ENCODE peak calls at places on chromosomes 7 and 10, in ten cellular contexts. S, H, Y, L, P, B, G, C, K and V are unnamed samples.

GRCh38 chr7:78139335-78139734 is 340.8 kb downstream of the PHTF2 start:
- DNase-seq in S (no peak), H (peak; percentile 55), Y (no peak), L (no peak), P (no peak), B (no peak), G (no peak), C (peak; percentile 25), K (no peak), V (no peak)

GRCh38 chr7:94089806-94090205 is 85.7 kb upstream of the BET1 start:
- DNase-seq in S (no peak), H (no peak), Y (no peak), L (no peak), P (no peak), B (no peak), G (no peak), C (no peak), K (no peak), V (no peak)

GRCh38 chr7:2609001-2609411 is 22.8 kb upstream of the TTYH3 start:
- DNase-seq in S (no peak), H (peak; percentile 37), Y (no peak), L (no peak), P (no peak), B (no peak), G (no peak), C (peak; percentile 45), K (no peak), V (peak; percentile 67)

GRCh38 chr7:76064208-76064970 is 16.5 kb downstream of the MDH2 start:
- DNase-seq in S (no peak), H (no peak), Y (no peak), L (no peak), P (no peak), B (no peak), G (no peak), C (no peak), K (no peak), V (no peak)

GRCh38 chr10:43682956-43683355 is 34.3 kb upstream of the ZNF32 start:
- DNase-seq in S (no peak), H (no peak), Y (no peak), L (no peak), P (no peak), B (no peak), G (no peak), C (no peak), K (no peak), V (no peak)

GRCh38 chr7:116541951-116542350 is 17.1 kb downstream of the CAV1 start:
- DNase-seq in S (no peak), H (no peak), Y (no peak), L (no peak), P (no peak), B (no peak), G (no peak), C (no peak), K (no peak), V (no peak)

GRCh38 chr7:1141651-1142050 is 18.3 kb downstream of the ZFAND2A start:
- DNase-seq in S (no peak), H (peak; percentile 61), Y (no peak), L (no peak), P (no peak), B (no peak), G (no peak), C (no peak), K (no peak), V (no peak)

GRCh38 chr10:114556236-114557122 is 101.6 kb downstream of the ABLIM1 start:
- DNase-seq in S (no peak), H (no peak), Y (no peak), L (no peak), P (no peak), B (no peak), G (no peak), C (no peak), K (no peak), V (no peak)

GRCh38 chr7:24158976-24159375 is 125.0 kb upstream of the NPY start:
- DNase-seq in S (no peak), H (no peak), Y (no peak), L (no peak), P (no peak), B (no peak), G (no peak), C (peak; percentile 3), K (no peak), V (no peak)

GRCh38 chr7:130897515-130898419 is 163.8 kb upstream of the KLF14 start:
- DNase-seq in S (no peak), H (no peak), Y (no peak), L (peak; percentile 62), P (no peak), B (no peak), G (no peak), C (no peak), K (no peak), V (no peak)

GRCh38 chr7:106279425-106280182 is 5.2 kb downstream of the NAMPT start:
- DNase-seq in S (no peak), H (peak; percentile 1), Y (no peak), L (no peak), P (no peak), B (no peak), G (no peak), C (no peak), K (no peak), V (peak; percentile 63)

GRCh38 chr10:42969147-42969546 is 107.7 kb upstream of the RET start:
- DNase-seq in S (no peak), H (no peak), Y (no peak), L (no peak), P (no peak), B (no peak), G (peak; percentile 53), C (no peak), K (no peak), V (no peak)

GRCh38 chr10:69883256-69883655 is 81.5 kb downstream of the COL13A1 start:
- DNase-seq in S (no peak), H (no peak), Y (no peak), L (no peak), P (no peak), B (no peak), G (no peak), C (no peak), K (no peak), V (no peak)

GRCh38 chr10:63547628-63548356 is 26.6 kb downstream of the REEP3 start:
- DNase-seq in S (no peak), H (no peak), Y (no peak), L (no peak), P (no peak), B (no peak), G (no peak), C (peak; percentile 40), K (no peak), V (no peak)

GRCh38 chr7:123784263-123784662 is 35.5 kb upstream of the WASL start:
- DNase-seq in S (no peak), H (peak; percentile 82), Y (no peak), L (no peak), P (no peak), B (no peak), G (no peak), C (no peak), K (no peak), V (peak; percentile 76)

GRCh38 chr7:91656486-91657237 is 223.8 kb downstream of the MTERF1 start:
- DNase-seq in S (peak; percentile 16), H (peak; percentile 48), Y (no peak), L (no peak), P (no peak), B (no peak), G (peak; percentile 85), C (peak; percentile 25), K (no peak), V (peak; percentile 82)
- H3K4me3 ChIP-seq in S (no peak overlapping the region), H (no peak overlapping the region), Y (no peak overlapping the region), L (no peak overlapping the region), P (no peak overlapping the region), B (no peak overlapping the region), G (no peak overlapping the region), C (no peak overlapping the region), K (no peak overlapping the region), V (no peak overlapping the region)

GRCh38 chr10:96276831-96277230 is 5.5 kb upstream of the BLNK start:
- DNase-seq in S (no peak), H (no peak), Y (no peak), L (no peak), P (no peak), B (no peak), G (no peak), C (no peak), K (no peak), V (no peak)

GRCh38 chr10:96281444-96282029 is 10.2 kb upstream of the BLNK start:
- DNase-seq in S (no peak), H (no peak), Y (no peak), L (no peak), P (no peak), B (no peak), G (no peak), C (no peak), K (no peak), V (no peak)

GRCh38 chr10:96280859-96281258 is 9.5 kb upstream of the BLNK start:
- DNase-seq in S (no peak), H (no peak), Y (no peak), L (no peak), P (no peak), B (no peak), G (no peak), C (no peak), K (no peak), V (no peak)

GRCh38 chr10:96276426-96276825 is 5.1 kb upstream of the BLNK start:
- DNase-seq in S (no peak), H (no peak), Y (no peak), L (no peak), P (no peak), B (no peak), G (peak; percentile 72), C (no peak), K (no peak), V (no peak)

GRCh38 chr10:96279219-96279641 is 7.9 kb upstream of the BLNK start:
- DNase-seq in S (no peak), H (no peak), Y (no peak), L (no peak), P (no peak), B (no peak), G (no peak), C (no peak), K (no peak), V (no peak)
- TF ChIP-seq CTCF in S (no peak), H (no peak), Y (no peak), L (no peak), P (no peak), B (no peak), G (no peak), C (no peak), K (no peak), V (no peak)

GRCh38 chr7:47600199-47601118 is 18.5 kb upstream of the TNS3 start:
- DNase-seq in S (no peak), H (peak; percentile 87), Y (no peak), L (no peak), P (no peak), B (no peak), G (no peak), C (peak; percentile 78), K (no peak), V (peak; percentile 79)
- H3K4me3 ChIP-seq in S (no peak overlapping the region), H (no peak overlapping the region), Y (no peak overlapping the region), L (no peak overlapping the region), P (no peak overlapping the region), B (no peak overlapping the region), G (no peak overlapping the region), C (no peak overlapping the region), K (no peak overlapping the region), V (no peak overlapping the region)

DNA sequence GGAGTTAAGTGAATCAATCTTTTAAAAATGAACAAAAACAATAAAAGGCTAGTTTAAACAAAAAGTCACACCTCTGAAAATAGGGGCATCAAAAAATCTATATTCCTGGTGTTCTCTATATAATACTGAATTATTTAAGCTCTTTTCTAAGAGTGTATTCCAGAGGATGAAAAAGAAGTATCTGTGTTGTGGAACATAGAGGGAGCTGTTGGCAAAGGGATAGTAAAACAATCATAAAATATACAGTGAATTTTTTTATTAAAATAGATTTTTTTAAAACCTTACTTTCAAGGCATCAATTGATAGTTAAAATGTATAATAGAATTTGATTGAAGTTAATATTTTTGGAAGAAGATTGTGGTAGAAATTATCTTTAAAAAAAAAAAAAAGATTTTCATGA is 1409.1 kb upstream of the CELF2 start:
- DNase-seq in S (no peak), H (peak; percentile 39), Y (no peak), L (no peak), P (no peak), B (no peak), G (no peak), C (peak; percentile 55), K (no peak), V (peak; percentile 62)
- TF ChIP-seq CTCF in S (no peak), H (peak; percentile 49), Y (peak; percentile 32), L (no peak), P (no peak), B (peak; percentile 43), G (no peak), C (peak; percentile 50), K (no peak), V (peak; percentile 48)